ENCODE peak calls at places on chromosomes 11 and 22, in four cellular contexts. B is CD4-positive, alpha-beta T cell; Y is psoas muscle; U is CD4-positive, CD25-positive, alpha-beta regulatory T cell. O is an unnamed sample.

GRCh38 chr11:61369372-61370348 is 7.5 kb downstream of the TMEM138 start:
- DNase-seq in B (no peak), Y (peak; percentile 70), U (no peak), O (no peak)

GRCh38 chr11:102730036-102730815 is 5.5 kb upstream of the MMP8 start:
- DNase-seq in B (no peak), Y (no peak), U (no peak), O (no peak)

GRCh38 chr11:92703431-92703830 is 266.0 kb upstream of the MTNR1B start:
- DNase-seq in B (no peak), Y (no peak), U (no peak), O (no peak)

GRCh38 chr11:22165087-22165486 is 27.8 kb upstream of the ANO5 start:
- DNase-seq in B (no peak), Y (no peak), U (no peak), O (no peak)

GRCh38 chr11:69449320-69450063 is 32.0 kb upstream of the LINC01488 start:
- DNase-seq in B (no peak), Y (peak; percentile 73), U (no peak), O (peak; percentile 15)

GRCh38 chr11:76361365-76361764 is 19.6 kb downstream of the THAP12 start:
- DNase-seq in B (no peak), Y (no peak), U (no peak), O (no peak)

GRCh38 chr11:70333206-70333605 is 62.7 kb downstream of the PPFIA1 start:
- DNase-seq in B (no peak), Y (no peak), U (no peak), O (no peak)

GRCh38 chr11:2202071-2202899 is 30.7 kb upstream of the TH start:
- DNase-seq in B (no peak), Y (no peak), U (no peak), O (no peak)

GRCh38 chr22:29443861-29444431 is 5.6 kb downstream of the RFPL1 start:
- DNase-seq in B (no peak), Y (no peak), U (no peak), O (no peak)

GRCh38 chr11:66619080-66619554 is 2.7 kb downstream of the RBM14 start:
- DNase-seq in B (no peak), Y (no peak), U (peak; percentile 71), O (no peak)

GRCh38 chr11:130583866-130584265 is 135.4 kb downstream of the ADAMTS15 start:
- DNase-seq in B (no peak), Y (no peak), U (no peak), O (peak; percentile 45)

GRCh38 chr11:106231591-106231990 is 154.1 kb downstream of the AASDHPPT start:
- DNase-seq in B (no peak), Y (no peak), U (no peak), O (no peak)

GRCh38 chr11:10490032-10490397 is 35.0 kb downstream of the AMPD3 start:
- DNase-seq in B (no peak), Y (no peak), U (no peak), O (no peak)

GRCh38 chr22:45472426-45472825 is 30.3 kb upstream of the FBLN1 start:
- DNase-seq in B (no peak), Y (no peak), U (no peak), O (no peak)

GRCh38 chr22:50640857-50641647 is 13.1 kb upstream of the ARSA start:
- DNase-seq in B (no peak), Y (no peak), U (no peak), O (no peak)
- H3K27ac ChIP-seq in B (no peak overlapping the region), Y (peak overlapping the region; percentile 41), U (no peak overlapping the region), O (no peak overlapping the region)

DNA sequence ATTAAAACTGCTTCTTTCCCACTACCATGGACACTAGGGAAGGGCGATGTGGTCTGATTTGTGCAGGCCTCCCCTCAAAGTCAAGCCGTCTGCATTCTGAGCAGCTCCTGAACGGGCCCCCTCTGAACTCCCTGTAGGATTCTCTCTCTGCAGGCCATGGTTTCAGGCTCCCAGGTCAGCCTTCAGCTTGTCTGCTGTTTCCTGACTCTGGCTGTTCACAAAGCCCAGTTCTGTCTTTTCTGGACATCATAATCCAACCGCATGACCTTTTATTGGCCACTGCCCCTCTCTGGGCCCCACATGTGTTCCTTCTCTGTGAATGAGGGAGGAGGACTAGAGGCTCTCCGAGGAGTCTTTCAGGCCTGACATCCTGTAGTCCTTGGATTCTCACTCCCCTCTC is 161.0 kb downstream of the FEZ1 start:
- DNase-seq in B (no peak), Y (no peak), U (no peak), O (no peak)
- H3K27ac ChIP-seq in B (no peak overlapping the region), Y (no peak overlapping the region), U (no peak overlapping the region), O (no peak overlapping the region)

GRCh38 chr11:108609681-108610080 is 16.1 kb upstream of the EXPH5 start:
- DNase-seq in B (no peak), Y (no peak), U (no peak), O (no peak)

GRCh38 chr11:108606070-108606469 is 12.5 kb upstream of the EXPH5 start:
- DNase-seq in B (no peak), Y (no peak), U (no peak), O (no peak)

GRCh38 chr11:108608548-108608947 is 15.0 kb upstream of the EXPH5 start:
- DNase-seq in B (no peak), Y (no peak), U (no peak), O (no peak)

GRCh38 chr11:108601150-108601549 is 7.6 kb upstream of the EXPH5 start:
- DNase-seq in B (no peak), Y (no peak), U (no peak), O (no peak)

DNA sequence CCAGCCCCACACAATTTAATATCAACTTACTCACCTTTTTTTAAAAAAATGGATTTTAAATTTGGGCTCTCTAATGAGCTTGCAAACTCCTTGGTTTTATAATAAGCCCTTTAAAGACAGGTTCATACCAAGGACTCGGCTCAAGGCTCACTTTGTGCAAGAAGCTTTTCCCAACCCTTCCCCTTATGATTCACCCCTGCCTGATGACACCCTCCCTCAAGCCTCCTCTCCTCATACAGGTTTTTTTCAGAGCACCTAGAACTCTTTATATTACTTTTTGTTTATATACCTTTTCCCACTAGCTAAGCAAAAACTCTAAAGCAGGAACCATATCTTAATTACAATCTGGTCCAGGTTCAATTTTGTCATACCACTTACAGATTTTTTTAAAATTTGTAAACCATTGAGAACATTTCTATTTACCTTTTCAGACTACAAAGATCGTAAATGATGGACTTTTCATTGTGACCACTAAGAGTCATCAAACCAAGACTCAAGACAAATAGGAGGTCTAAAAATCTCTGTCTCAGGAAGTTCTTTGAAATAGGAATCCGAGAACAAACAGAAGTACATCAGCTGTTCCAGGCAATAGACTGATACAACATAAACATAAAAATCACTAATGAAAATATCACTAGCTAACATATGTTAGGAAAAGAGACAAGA is 13.1 kb upstream of the EXPH5 start:
- DNase-seq in B (no peak), Y (no peak), U (no peak), O (no peak)
- H3K27ac ChIP-seq in B (no peak overlapping the region), Y (no peak overlapping the region), U (no peak overlapping the region), O (no peak overlapping the region)

GRCh38 chr11:15493921-15494630 is 379.4 kb downstream of the INSC start:
- DNase-seq in B (no peak), Y (no peak), U (no peak), O (no peak)
- H3K27ac ChIP-seq in B (no peak overlapping the region), Y (no peak overlapping the region), U (no peak overlapping the region), O (no peak overlapping the region)

O was measured in substantia nigra.